ENCODE peak calls at places on chromosomes 5 and 9, in four cellular contexts. A, D, C and U are unnamed samples.

GRCh38 chr9:97978706-97979105 is 4.4 kb upstream of the ANP32B start:
- DNase-seq in A (no peak), D (no peak), C (no peak), U (no peak)

GRCh38 chr9:112914524-112914923 is 23.8 kb upstream of the SLC46A2 start:
- DNase-seq in A (no peak), D (no peak), C (no peak), U (no peak)

GRCh38 chr9:79403495-79403894 is 168.3 kb upstream of the TLE4 start:
- DNase-seq in A (no peak), D (no peak), C (no peak), U (no peak)

GRCh38 chr5:53035868-53036381 is 46.8 kb downstream of the ITGA2 start:
- DNase-seq in A (peak), D (no peak), C (peak), U (peak)

GRCh38 chr9:129697111-129697955 is 31.9 kb downstream of the PRRX2 start:
- DNase-seq in A (peak), D (no peak), C (no peak), U (no peak)

GRCh38 chr9:83166369-83166768 is 103.4 kb upstream of the RASEF start:
- DNase-seq in A (no peak), D (no peak), C (peak), U (peak)

GRCh38 chr9:97773723-97774122 is 76.6 kb upstream of the XPA start:
- DNase-seq in A (peak), D (no peak), C (peak), U (peak)

GRCh38 chr5:72608297-72608696 is 101.1 kb upstream of the ZNF366 start:
- DNase-seq in A (no peak), D (no peak), C (no peak), U (no peak)

GRCh38 chr5:151037561-151038291 is 17.3 kb downstream of the GPX3 start:
- DNase-seq in A (peak), D (no peak), C (no peak), U (no peak)

GRCh38 chr9:76049341-76049740 is 158.9 kb downstream of the PCSK5 start:
- DNase-seq in A (no peak), D (no peak), C (no peak), U (peak)

GRCh38 chr5:149960272-149961185 is at the start of gene SLC26A2:
- DNase-seq in A (peak), D (peak), C (peak), U (peak)

GRCh38 chr5:181043285-181044092 is 3.4 kb downstream of the BTNL9 start:
- DNase-seq in A (no peak), D (no peak), C (no peak), U (peak)

GRCh38 chr5:43891112-43891511 is 288.1 kb downstream of the NNT start:
- DNase-seq in A (no peak), D (no peak), C (no peak), U (peak)

GRCh38 chr5:159047081-159047480 is 52.6 kb downstream of the EBF1 start:
- DNase-seq in A (no peak), D (no peak), C (no peak), U (no peak)

GRCh38 chr9:573551-574410 is 267.7 kb upstream of the DMRT1 start:
- DNase-seq in A (no peak), D (no peak), C (peak), U (no peak)

GRCh38 chr9:126986506-126986951 is 71.9 kb downstream of the RALGPS1 start:
- DNase-seq in A (no peak), D (peak), C (peak), U (no peak)

GRCh38 chr5:137735531-137736284 is at the start of gene KLHL3:
- DNase-seq in A (no peak), D (no peak), C (peak), U (peak)

GRCh38 chr5:179825655-179826182 is 5.0 kb downstream of the SQSTM1 start:
- DNase-seq in A (no peak), D (no peak), C (no peak), U (no peak)

DNA sequence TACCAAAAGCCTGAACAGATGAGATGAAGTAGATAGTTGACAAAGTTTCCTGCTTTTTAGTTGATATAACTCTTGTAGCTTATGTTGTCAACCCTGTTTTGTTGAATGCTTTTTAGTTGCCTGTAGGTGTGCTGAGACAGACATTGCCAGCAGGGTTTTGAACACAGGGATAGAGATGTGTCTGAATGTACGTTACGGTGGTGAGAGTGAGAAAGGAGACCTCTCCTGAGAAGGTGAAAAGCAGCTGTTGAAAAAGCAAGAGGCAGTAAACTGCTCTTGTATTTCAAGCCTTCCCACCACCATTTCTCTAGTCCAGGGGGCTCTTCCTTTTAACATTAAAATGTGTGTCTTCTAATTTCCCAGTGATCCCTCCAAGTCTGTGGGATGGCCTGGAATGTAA is 14.7 kb downstream of the DNAJC21 start:
- DNase-seq in A (no peak), D (no peak), C (no peak), U (no peak)
- TF ChIP-seq CTCF in A (no peak), D (no peak), C (no peak), U (no peak)

DNA sequence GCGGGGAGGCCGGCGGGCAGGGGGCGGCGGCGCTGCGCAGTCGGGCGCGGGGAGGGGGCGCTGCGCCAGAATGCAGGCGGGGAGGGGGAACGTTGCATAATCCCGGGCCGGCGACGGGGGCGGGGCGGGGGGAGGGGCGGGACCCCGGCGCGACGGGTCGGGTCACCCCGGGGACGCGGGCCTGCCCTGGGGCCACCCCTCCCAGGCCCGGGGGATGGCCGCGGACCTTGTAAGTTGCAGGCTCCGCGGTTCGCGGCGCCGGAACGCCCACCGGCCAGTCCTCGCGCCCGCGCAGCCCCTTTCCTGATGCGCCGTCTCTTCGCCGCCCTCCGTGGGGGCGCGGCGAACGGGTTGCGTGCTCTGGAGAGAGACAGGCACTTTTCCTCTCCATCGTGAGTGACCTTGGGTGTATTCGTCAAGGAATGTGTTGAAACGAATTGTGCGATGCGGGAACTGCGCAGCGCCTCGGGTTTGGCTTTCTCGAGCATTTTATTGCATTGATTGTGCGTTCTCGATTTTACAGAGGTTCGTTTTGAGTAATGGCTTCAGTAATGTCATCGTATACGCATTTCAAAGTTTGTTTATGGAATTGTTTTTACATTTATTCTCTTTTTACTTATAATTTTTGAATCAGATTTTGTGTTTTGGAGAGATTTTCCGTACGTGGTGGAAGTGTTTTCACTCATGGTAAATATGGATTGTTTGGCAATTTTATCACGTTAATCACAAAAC is 808 bp downstream of the SPIN1 start:
- DNase-seq in A (peak), D (peak), C (peak), U (peak)
- TF ChIP-seq CTCF in A (peak), D (no peak), C (no peak), U (no peak)

GRCh38 chr9:125519741-125520140 is 187.3 kb downstream of the MAPKAP1 start:
- DNase-seq in A (no peak), D (no peak), C (no peak), U (no peak)

GRCh38 chr9:125523681-125524080 is 183.3 kb downstream of the MAPKAP1 start:
- DNase-seq in A (no peak), D (no peak), C (no peak), U (no peak)

GRCh38 chr9:125522328-125522725 is 184.7 kb downstream of the MAPKAP1 start:
- DNase-seq in A (peak), D (no peak), C (peak), U (no peak)

GRCh38 chr9:125524522-125524921 is 182.5 kb downstream of the MAPKAP1 start:
- DNase-seq in A (no peak), D (no peak), C (no peak), U (no peak)

DNA sequence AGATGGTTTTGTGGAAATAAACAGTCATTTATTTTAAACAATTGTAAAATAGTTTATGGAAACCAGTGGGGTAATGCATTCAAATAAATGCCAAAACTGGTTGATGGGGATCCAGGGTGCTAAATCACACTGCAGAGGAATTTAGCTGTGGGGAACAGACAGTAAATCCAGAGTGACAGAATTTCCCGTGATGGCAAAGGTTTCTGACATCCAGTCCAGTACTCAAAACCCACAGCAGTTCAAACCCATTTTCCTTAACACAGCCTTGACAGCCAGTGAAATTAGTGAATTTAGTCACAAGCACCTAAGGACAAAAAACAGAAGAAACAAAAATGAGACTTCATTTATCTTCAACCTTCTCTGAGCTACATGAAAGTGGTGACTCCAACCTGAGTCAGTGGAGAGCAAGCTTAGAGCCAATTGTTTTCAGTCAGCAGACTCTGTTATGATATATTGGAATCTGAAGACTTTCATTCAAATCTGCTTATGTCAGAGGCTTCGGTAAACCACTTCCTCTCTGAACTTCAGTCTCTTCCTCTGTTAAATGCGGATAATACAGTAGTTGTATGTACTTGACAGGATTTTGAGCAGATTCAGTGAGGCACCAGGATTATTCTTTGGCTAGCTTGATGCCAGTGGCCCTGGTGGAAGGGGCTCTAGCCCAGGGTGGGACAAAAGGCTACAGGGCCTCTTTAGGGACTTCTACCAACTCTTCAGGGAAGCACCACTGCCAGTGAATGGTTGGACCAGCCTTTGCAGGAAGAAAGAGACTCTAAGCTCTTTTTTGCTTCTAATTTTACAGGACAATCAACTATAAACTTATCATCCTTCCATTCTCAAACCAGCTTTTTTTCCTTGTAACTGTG is 185.3 kb downstream of the MAPKAP1 start:
- DNase-seq in A (peak), D (peak), C (peak), U (no peak)
- TF ChIP-seq CTCF in A (no peak), D (no peak), C (no peak), U (no peak)

GRCh38 chr5:157732130-157732783 is 1.0 kb downstream of the THG1L start:
- DNase-seq in A (no peak), D (no peak), C (no peak), U (no peak)

GRCh38 chr5:157731272-157732129 is at the start of gene THG1L:
- DNase-seq in A (peak), D (peak), C (peak), U (peak)

GRCh38 chr5:157732784-157733262 is 1.6 kb downstream of the THG1L start:
- DNase-seq in A (no peak), D (no peak), C (no peak), U (no peak)

GRCh38 chr5:157729858-157730257 is 1.4 kb upstream of the THG1L start:
- DNase-seq in A (no peak), D (no peak), C (no peak), U (no peak)

GRCh38 chr5:157730900-157731271 is 334 bp upstream of the THG1L start:
- DNase-seq in A (no peak), D (no peak), C (no peak), U (no peak)
- TF ChIP-seq CTCF in A (no peak), D (no peak), C (no peak), U (no peak)

GRCh38 chr5:174056064-174056842 is 10.7 kb downstream of the NSG2 start:
- DNase-seq in A (no peak), D (no peak), C (no peak), U (no peak)
- TF ChIP-seq CTCF in A (peak), D (no peak), C (no peak), U (no peak)

GRCh38 chr5:36944607-36945225 is 68.1 kb downstream of the NIPBL start:
- DNase-seq in A (peak), D (peak), C (peak), U (no peak)
- TF ChIP-seq CTCF in A (peak), D (peak), C (peak), U (peak)

GRCh38 chr9:19033015-19033414 is at the start of gene SAXO1:
- DNase-seq in A (no peak), D (no peak), C (no peak), U (no peak)

GRCh38 chr9:19030899-19031298 is 2.1 kb downstream of the SAXO1 start:
- DNase-seq in A (no peak), D (no peak), C (peak), U (no peak)

GRCh38 chr9:19032411-19032810 is 598 bp downstream of the SAXO1 start:
- DNase-seq in A (no peak), D (no peak), C (no peak), U (no peak)

GRCh38 chr9:19036611-19037010 is 3.6 kb upstream of the SAXO1 start:
- DNase-seq in A (no peak), D (no peak), C (no peak), U (no peak)
- TF ChIP-seq CTCF in A (peak), D (no peak), C (no peak), U (no peak)

DNA sequence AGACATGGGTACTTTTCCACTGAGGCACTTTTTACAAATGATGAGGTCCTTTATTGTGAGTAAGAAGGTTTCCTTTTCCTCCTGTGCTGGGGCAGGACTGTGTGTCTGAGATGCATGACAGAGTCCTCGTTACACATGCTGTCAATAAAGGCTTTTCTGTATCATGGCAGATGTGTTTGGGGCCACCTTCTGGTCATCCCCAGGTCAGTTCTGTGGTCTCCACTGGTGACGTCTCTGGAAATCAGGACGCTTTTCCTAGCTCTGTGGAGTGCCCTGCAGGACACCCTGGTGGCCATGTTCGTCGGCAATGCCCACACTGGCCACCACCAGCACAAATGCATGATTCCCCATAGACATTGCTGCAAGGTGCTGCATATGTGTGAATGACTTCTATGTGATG is 2.8 kb downstream of the CMBL start:
- DNase-seq in A (no peak), D (no peak), C (no peak), U (no peak)
- TF ChIP-seq CTCF in A (peak), D (no peak), C (no peak), U (no peak)

DNA sequence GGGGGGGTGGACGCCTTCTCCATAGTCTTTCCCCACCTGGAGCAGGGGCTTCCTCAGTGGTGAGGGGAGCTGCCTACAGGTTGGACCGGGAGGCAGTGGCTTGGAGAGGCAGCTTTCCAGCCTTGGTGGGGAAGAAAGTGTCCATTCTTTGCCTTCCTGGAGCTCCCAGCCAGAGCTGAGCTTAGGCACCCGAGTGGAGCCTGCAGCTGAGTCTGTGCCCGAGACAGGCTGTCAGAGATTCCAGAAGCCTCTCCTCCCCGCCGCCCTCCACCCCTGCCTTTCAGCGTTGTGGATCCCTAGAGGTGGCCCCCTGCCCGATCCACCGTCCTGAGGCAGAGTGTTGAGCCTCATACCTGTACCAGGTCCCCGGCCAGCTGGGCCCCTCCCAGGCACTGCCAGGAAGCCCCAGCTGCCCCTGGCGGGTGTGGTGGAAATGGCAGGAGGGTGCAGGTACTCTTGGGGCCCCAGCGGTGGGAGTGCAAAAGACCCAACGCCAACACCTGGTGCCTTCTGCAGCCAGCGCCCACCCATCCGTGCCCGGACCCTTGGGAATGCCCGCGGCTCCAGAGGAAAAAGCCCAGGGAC is 112.0 kb downstream of the RXRA start:
- DNase-seq in A (no peak), D (no peak), C (no peak), U (no peak)
- TF ChIP-seq CTCF in A (no peak), D (no peak), C (peak), U (no peak)